ENCODE peak calls at places on chromosomes 6 and 20, in six cellular contexts. One of them, this sample, is unnamed.
A peak's percentile ranks its signal among the peaks of the same experiment; 100 is the strongest.

GRCh38 chr6:46773201-46773855 is 19.9 kb upstream of the MEP1A start:
- DNase-seq in upper lobe of right lung: no peak
- DNase-seq in epithelial cell of proximal tubule: no peak
- DNase-seq in HFFc6: no peak
- DNase-seq in GM12865: no peak
- DNase-seq in lower lobe of right lung: no peak
- DNase-seq in this sample: no peak

GRCh38 chr20:56343861-56344381 is 14.9 kb upstream of the FAM210B start:
- DNase-seq in HFFc6: peak; percentile 18
- DNase-seq in epithelial cell of proximal tubule: no peak
- DNase-seq in upper lobe of right lung: peak; percentile 76
- DNase-seq in lower lobe of right lung: peak; percentile 60
- DNase-seq in GM12865: peak; percentile 53
- DNase-seq in this sample: no peak

GRCh38 chr6:25138024-25138696 is 141.0 kb upstream of the CARMIL1 start:
- DNase-seq in GM12865: peak; percentile 91
- DNase-seq in upper lobe of right lung: peak; percentile 65
- DNase-seq in lower lobe of right lung: no peak
- DNase-seq in epithelial cell of proximal tubule: no peak
- DNase-seq in HFFc6: peak; percentile 77
- DNase-seq in this sample: peak; percentile 71

GRCh38 chr6:10300071-10300470 is 114.8 kb downstream of the TFAP2A start:
- DNase-seq in epithelial cell of proximal tubule: peak; percentile 59
- DNase-seq in GM12865: peak; percentile 14
- DNase-seq in HFFc6: no peak
- DNase-seq in upper lobe of right lung: no peak
- DNase-seq in lower lobe of right lung: no peak
- DNase-seq in this sample: no peak

GRCh38 chr20:21006611-21007010 is 99.5 kb downstream of the LINC00237 start:
- DNase-seq in lower lobe of right lung: no peak
- DNase-seq in HFFc6: no peak
- DNase-seq in GM12865: no peak
- DNase-seq in epithelial cell of proximal tubule: no peak
- DNase-seq in upper lobe of right lung: no peak
- DNase-seq in this sample: no peak

GRCh38 chr6:18242062-18242851 is 22.1 kb downstream of the DEK start:
- DNase-seq in upper lobe of right lung: no peak
- DNase-seq in HFFc6: peak; percentile 91
- DNase-seq in lower lobe of right lung: no peak
- DNase-seq in GM12865: no peak
- DNase-seq in epithelial cell of proximal tubule: peak; percentile 46
- DNase-seq in this sample: peak; percentile 58

GRCh38 chr20:57894522-57894921 is 184.7 kb upstream of the PMEPA1 start:
- DNase-seq in lower lobe of right lung: no peak
- DNase-seq in GM12865: no peak
- DNase-seq in HFFc6: no peak
- DNase-seq in epithelial cell of proximal tubule: no peak
- DNase-seq in upper lobe of right lung: no peak
- DNase-seq in this sample: no peak

GRCh38 chr20:3161316-3162079 is 1.8 kb upstream of the FASTKD5 start:
- DNase-seq in lower lobe of right lung: no peak
- DNase-seq in upper lobe of right lung: peak; percentile 15
- DNase-seq in GM12865: no peak
- DNase-seq in HFFc6: no peak
- DNase-seq in epithelial cell of proximal tubule: no peak
- DNase-seq in this sample: no peak

GRCh38 chr6:111711476-111711875 is 105.8 kb upstream of the TRAF3IP2 start:
- DNase-seq in GM12865: no peak
- DNase-seq in HFFc6: no peak
- DNase-seq in upper lobe of right lung: no peak
- DNase-seq in epithelial cell of proximal tubule: no peak
- DNase-seq in lower lobe of right lung: no peak
- DNase-seq in this sample: no peak

GRCh38 chr6:94733066-94733465 is 844.3 kb upstream of the MANEA start:
- DNase-seq in GM12865: no peak
- DNase-seq in HFFc6: no peak
- DNase-seq in lower lobe of right lung: no peak
- DNase-seq in upper lobe of right lung: no peak
- DNase-seq in epithelial cell of proximal tubule: no peak
- DNase-seq in this sample: no peak

GRCh38 chr20:45646898-45647297 is 15.8 kb upstream of the WFDC9 start:
- DNase-seq in GM12865: no peak
- DNase-seq in epithelial cell of proximal tubule: no peak
- DNase-seq in HFFc6: no peak
- DNase-seq in lower lobe of right lung: no peak
- DNase-seq in upper lobe of right lung: no peak
- DNase-seq in this sample: no peak

GRCh38 chr6:158042245-158042798 is 60.7 kb downstream of the SYNJ2 start:
- DNase-seq in HFFc6: peak; percentile 78
- DNase-seq in upper lobe of right lung: peak; percentile 51
- DNase-seq in epithelial cell of proximal tubule: no peak
- DNase-seq in GM12865: no peak
- DNase-seq in lower lobe of right lung: peak; percentile 55
- DNase-seq in this sample: no peak

GRCh38 chr6:152309648-152310047 is 327.5 kb downstream of the SYNE1 start:
- DNase-seq in HFFc6: no peak
- DNase-seq in upper lobe of right lung: no peak
- DNase-seq in lower lobe of right lung: no peak
- DNase-seq in GM12865: peak; percentile 38
- DNase-seq in epithelial cell of proximal tubule: no peak
- DNase-seq in this sample: no peak

GRCh38 chr6:52663935-52664184 is 7.1 kb upstream of the TMEM14A start:
- DNase-seq in HFFc6: no peak
- DNase-seq in lower lobe of right lung: no peak
- DNase-seq in GM12865: no peak
- DNase-seq in upper lobe of right lung: no peak
- DNase-seq in epithelial cell of proximal tubule: no peak
- DNase-seq in this sample: no peak
- TF ChIP-seq CTCF in HFFc6: peak; percentile 9
- TF ChIP-seq CTCF in lower lobe of right lung: no peak
- TF ChIP-seq CTCF in GM12865: no peak
- TF ChIP-seq CTCF in upper lobe of right lung: no peak
- TF ChIP-seq CTCF in epithelial cell of proximal tubule: no peak
- TF ChIP-seq CTCF in this sample: no peak

GRCh38 chr6:40804905-40805304 is 217.7 kb upstream of the LRFN2 start:
- DNase-seq in GM12865: no peak
- DNase-seq in upper lobe of right lung: no peak
- DNase-seq in HFFc6: no peak
- DNase-seq in lower lobe of right lung: no peak
- DNase-seq in epithelial cell of proximal tubule: no peak
- DNase-seq in this sample: no peak
- TF ChIP-seq CTCF in GM12865: no peak
- TF ChIP-seq CTCF in upper lobe of right lung: peak; percentile 12
- TF ChIP-seq CTCF in HFFc6: peak; percentile 69
- TF ChIP-seq CTCF in lower lobe of right lung: peak; percentile 13
- TF ChIP-seq CTCF in epithelial cell of proximal tubule: peak; percentile 59
- TF ChIP-seq CTCF in this sample: peak; percentile 34

DNA sequence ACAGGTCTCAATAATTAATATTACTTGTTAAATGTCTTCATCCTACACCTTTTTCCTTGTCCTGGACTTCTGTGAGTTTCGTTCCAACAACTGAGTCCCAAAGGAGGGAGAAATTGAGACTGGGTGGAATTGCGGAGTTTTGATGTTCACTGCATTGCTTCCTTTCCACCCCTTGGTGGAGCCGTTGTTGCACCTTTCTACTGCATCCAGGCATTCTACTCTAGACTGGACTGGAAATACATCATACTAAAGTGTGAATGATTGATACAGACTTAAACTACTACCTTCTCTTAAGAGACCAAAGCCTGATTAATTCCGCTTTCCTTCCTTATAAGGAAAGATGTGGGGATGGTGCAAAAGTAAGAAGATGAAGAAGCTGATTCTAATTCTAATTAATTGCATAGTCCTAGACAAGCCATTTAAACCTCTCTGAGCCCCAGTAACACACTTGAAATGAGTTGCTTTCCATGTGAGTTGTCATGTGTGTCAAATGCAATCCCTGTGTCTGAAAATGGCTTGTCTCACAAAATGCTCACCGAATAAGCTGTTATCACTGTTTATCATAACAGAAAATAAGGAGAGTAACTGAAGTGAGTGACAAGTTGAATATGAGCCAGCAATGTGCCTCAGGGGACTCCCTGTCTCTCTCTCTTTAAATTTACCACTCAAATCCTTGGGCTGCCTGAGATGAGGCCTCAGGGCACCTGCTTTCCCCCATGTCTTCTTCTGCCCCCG is 338.3 kb upstream of the CHD6 start:
- DNase-seq in HFFc6: no peak
- DNase-seq in GM12865: peak; percentile 17
- DNase-seq in upper lobe of right lung: no peak
- DNase-seq in epithelial cell of proximal tubule: no peak
- DNase-seq in lower lobe of right lung: no peak
- DNase-seq in this sample: no peak
- TF ChIP-seq CTCF in HFFc6: peak; percentile 20
- TF ChIP-seq CTCF in GM12865: peak; percentile 54
- TF ChIP-seq CTCF in upper lobe of right lung: peak; percentile 45
- TF ChIP-seq CTCF in epithelial cell of proximal tubule: peak; percentile 56
- TF ChIP-seq CTCF in lower lobe of right lung: peak; percentile 36
- TF ChIP-seq CTCF in this sample: peak; percentile 11

GRCh38 chr6:45721665-45722064 is 294.0 kb downstream of the CLIC5 start:
- DNase-seq in epithelial cell of proximal tubule: no peak
- DNase-seq in upper lobe of right lung: no peak
- DNase-seq in lower lobe of right lung: no peak
- DNase-seq in GM12865: no peak
- DNase-seq in HFFc6: no peak
- DNase-seq in this sample: no peak
- TF ChIP-seq CTCF in epithelial cell of proximal tubule: peak; percentile 29
- TF ChIP-seq CTCF in upper lobe of right lung: no peak
- TF ChIP-seq CTCF in lower lobe of right lung: no peak
- TF ChIP-seq CTCF in GM12865: no peak
- TF ChIP-seq CTCF in HFFc6: peak; percentile 41
- TF ChIP-seq CTCF in this sample: no peak

This sample was measured in HFF-Myc.